ENCODE peak calls at places on chromosomes 2 and 18, in five cellular contexts. Y, A, G, X and C are unnamed samples.

GRCh38 chr2:161273038-161273760 is 35.0 kb upstream of the PSMD14 start:
- DNase-seq in X (no peak), G (peak), Y (peak), A (no peak), C (peak)

GRCh38 chr2:216031960-216032689 is 18.8 kb upstream of the MREG start:
- DNase-seq in G (no peak), A (no peak), X (no peak), Y (no peak), C (no peak)

GRCh38 chr2:226048625-226049024 is 649.1 kb downstream of the NYAP2 start:
- DNase-seq in G (no peak), X (no peak), Y (no peak), A (no peak), C (no peak)

GRCh38 chr2:25340340-25340886 is 1.3 kb downstream of the DNMT3A start:
- DNase-seq in Y (no peak), X (no peak), G (no peak), A (no peak), C (no peak)

GRCh38 chr2:219886615-219887014 is 259.2 kb downstream of the SLC4A3 start:
- DNase-seq in Y (no peak), A (no peak), X (no peak), G (no peak), C (no peak)

GRCh38 chr18:13216092-13216582 is 2.4 kb upstream of the LDLRAD4 start:
- DNase-seq in G (peak), Y (peak), A (peak), X (no peak), C (peak)

GRCh38 chr2:152874955-152875354 is 156.5 kb downstream of the ARL6IP6 start:
- DNase-seq in G (no peak), X (no peak), Y (no peak), A (no peak), C (no peak)

GRCh38 chr18:58831610-58832009 is 33.1 kb upstream of the ZNF532 start:
- DNase-seq in X (no peak), A (no peak), Y (no peak), G (no peak), C (no peak)

GRCh38 chr2:215879977-215880940 is 133.1 kb downstream of the MREG start:
- DNase-seq in Y (no peak), G (no peak), X (no peak), A (no peak), C (no peak)

GRCh38 chr2:65431417-65432226 is 777 bp downstream of the SPRED2 start:
- DNase-seq in A (peak), X (peak), G (peak), Y (peak), C (peak)

GRCh38 chr2:15719566-15720313 is 128.1 kb downstream of the DDX1 start:
- DNase-seq in G (no peak), A (no peak), X (no peak), Y (no peak), C (no peak)